ENCODE peak calls at places on chromosome 21, in four cellular contexts. L is GM12878, Q is K562, E is HepG2. J is an unnamed sample.

GRCh38 chr21:33149166-33149565 is 79.2 kb downstream of the OLIG1 start:
- DNase-seq in E (no peak), L (no peak), Q (no peak), J (no peak)

GRCh38 chr21:15978158-15978805 is 248.5 kb downstream of the USP25 start:
- DNase-seq in E (no peak), Q (no peak), L (no peak), J (no peak)

GRCh38 chr21:14533555-14534400 is 12.3 kb downstream of the SAMSN1 start:
- DNase-seq in E (no peak), L (peak; percentile 56), Q (no peak), J (no peak)

GRCh38 chr21:14243461-14243860 is 27.5 kb downstream of the RBM11 start:
- DNase-seq in L (no peak), Q (no peak), E (no peak), J (no peak)

GRCh38 chr21:38930065-38930464 is 124.3 kb downstream of the ETS2 start:
- DNase-seq in L (no peak), Q (no peak), E (no peak), J (no peak)

GRCh38 chr21:40841524-40842196 is 5.3 kb downstream of the DSCAM start:
- DNase-seq in Q (no peak), L (no peak), E (peak; percentile 6), J (no peak)

GRCh38 chr21:14991957-14992356 is 72.8 kb downstream of the NRIP1 start:
- DNase-seq in L (no peak), Q (no peak), E (no peak), J (no peak)

GRCh38 chr21:28099296-28099695 is 893.4 kb downstream of the LTN1 start:
- DNase-seq in Q (no peak), E (no peak), L (no peak), J (no peak)

GRCh38 chr21:38388684-38389676 is 109.3 kb downstream of the ERG start:
- DNase-seq in E (no peak), L (no peak), Q (no peak), J (no peak)

GRCh38 chr21:15443740-15444117 is 286.1 kb upstream of the USP25 start:
- DNase-seq in L (no peak), Q (no peak), E (peak; percentile 21), J (no peak)

GRCh38 chr21:14762734-14763694 is 216.9 kb upstream of the SAMSN1 start:
- DNase-seq in E (no peak), L (peak; percentile 82), Q (peak; percentile 54), J (no peak)

GRCh38 chr21:27026501-27026900 is 59.6 kb upstream of the ADAMTS5 start:
- DNase-seq in E (no peak), L (no peak), Q (no peak), J (no peak)
- TF ChIP-seq TARDBP in E (no peak), L (no peak), Q (no peak), J (no peak)

GRCh38 chr21:42109873-42110525 is 38.9 kb downstream of the UMODL1 start:
- DNase-seq in Q (no peak), L (no peak), E (no peak), J (no peak)

GRCh38 chr21:42111470-42111743 is 40.3 kb downstream of the UMODL1 start:
- DNase-seq in E (no peak), L (no peak), Q (no peak), J (no peak)

GRCh38 chr21:42112223-42112622 is 41.1 kb downstream of the UMODL1 start:
- DNase-seq in E (no peak), Q (no peak), L (no peak), J (no peak)

GRCh38 chr21:42111811-42112210 is 40.7 kb downstream of the UMODL1 start:
- DNase-seq in L (no peak), Q (no peak), E (no peak), J (no peak)

DNA sequence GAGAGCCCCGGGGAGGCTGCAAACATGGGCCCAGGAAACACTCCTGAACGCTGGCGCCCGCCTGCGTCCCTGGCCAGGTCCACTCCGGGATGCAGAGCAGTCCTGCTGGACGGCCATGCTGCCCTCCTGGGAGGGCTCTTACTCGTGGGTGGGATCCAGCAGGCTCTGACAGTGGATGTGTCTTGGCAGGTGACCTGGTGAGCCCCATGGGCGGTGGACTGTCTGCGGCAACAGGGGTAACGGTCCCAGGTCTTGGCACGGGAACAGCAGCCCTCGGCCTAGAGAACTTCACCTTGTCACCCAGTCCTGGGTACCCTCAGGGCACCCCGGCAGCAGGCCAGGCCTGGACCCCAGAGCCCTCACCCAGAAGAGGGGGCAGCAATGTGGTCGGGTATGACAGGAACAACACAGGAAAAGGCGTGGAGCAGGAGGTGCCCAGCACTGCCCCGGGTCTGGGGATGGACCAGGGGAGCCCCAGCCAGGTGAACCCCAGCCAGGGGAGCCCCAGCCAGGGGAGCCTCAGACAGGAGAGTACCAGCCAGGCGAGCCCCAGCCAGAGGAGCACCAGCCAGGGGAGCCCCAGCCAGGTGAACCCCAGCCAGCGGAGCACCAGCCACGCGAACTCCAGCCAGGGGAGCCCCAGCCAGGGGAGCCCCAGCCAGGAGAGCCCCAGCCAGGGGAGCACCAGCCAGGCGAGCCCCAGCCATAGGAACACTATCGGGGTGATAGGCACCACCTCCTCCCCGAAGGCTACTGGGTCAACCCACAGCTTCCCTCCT is 39.8 kb downstream of the UMODL1 start:
- DNase-seq in L (no peak), Q (no peak), E (no peak), J (no peak)
- TF ChIP-seq SP1 in L (no peak), Q (no peak), E (no peak), J (no peak)

GRCh38 chr21:34946385-34947121 is 102.5 kb downstream of the RUNX1 start:
- DNase-seq in E (no peak), L (no peak), Q (no peak), J (no peak)
- TF ChIP-seq TARDBP in E (no peak), L (no peak), Q (no peak), J (no peak)

GRCh38 chr21:26920055-26920454 is 46.8 kb downstream of the ADAMTS5 start:
- DNase-seq in L (no peak), E (no peak), Q (no peak), J (no peak)

GRCh38 chr21:26923986-26924385 is 42.9 kb downstream of the ADAMTS5 start:
- DNase-seq in L (no peak), E (no peak), Q (no peak), J (no peak)

GRCh38 chr21:26916799-26917198 is 50.1 kb downstream of the ADAMTS5 start:
- DNase-seq in Q (no peak), E (no peak), L (no peak), J (no peak)

GRCh38 chr21:26918318-26919065 is 48.4 kb downstream of the ADAMTS5 start:
- DNase-seq in L (no peak), Q (no peak), E (no peak), J (no peak)
- TF ChIP-seq SP1 in L (no peak), Q (no peak), E (no peak), J (no peak)

GRCh38 chr21:43911015-43911934 is 46.3 kb downstream of the AGPAT3 start:
- DNase-seq in Q (no peak), L (no peak), E (peak; percentile 68), J (no peak)
- TF ChIP-seq TARDBP in Q (no peak), L (no peak), E (peak; percentile 48), J (no peak)

GRCh38 chr21:41965447-41966340 is 11.9 kb upstream of the C2CD2 start:
- DNase-seq in Q (no peak), L (no peak), E (no peak), J (no peak)

GRCh38 chr21:41966341-41966833 is 12.6 kb upstream of the C2CD2 start:
- DNase-seq in Q (no peak), L (no peak), E (no peak), J (no peak)

GRCh38 chr21:41970099-41970391 is 16.2 kb upstream of the C2CD2 start:
- DNase-seq in Q (no peak), E (no peak), L (no peak), J (no peak)

GRCh38 chr21:41966872-41967621 is 13.2 kb upstream of the C2CD2 start:
- DNase-seq in L (no peak), Q (no peak), E (no peak), J (no peak)

GRCh38 chr21:41967708-41968107 is 13.9 kb upstream of the C2CD2 start:
- DNase-seq in E (no peak), L (no peak), Q (no peak), J (no peak)
- TF ChIP-seq SP1 in E (no peak), L (no peak), Q (no peak), J (no peak)